ENCODE peak calls at places on chromosomes 12 and 14, in four cellular contexts. One of them, this sample, is unnamed.

GRCh38 chr12:109861689-109862314 is 18.5 kb downstream of the GLTP start:
- DNase-seq in fibroblast of lung: no peak
- DNase-seq in cardiac fibroblast: no peak
- DNase-seq in endothelial cell of umbilical vein: no peak
- DNase-seq in this sample: peak

GRCh38 chr14:26427059-26427458 is 170.8 kb downstream of the NOVA1 start:
- DNase-seq in cardiac fibroblast: peak
- DNase-seq in fibroblast of lung: peak
- DNase-seq in endothelial cell of umbilical vein: peak
- DNase-seq in this sample: peak

GRCh38 chr12:52271157-52271556 is 3.3 kb upstream of the KRT86 start:
- DNase-seq in endothelial cell of umbilical vein: no peak
- DNase-seq in cardiac fibroblast: peak
- DNase-seq in fibroblast of lung: peak
- DNase-seq in this sample: peak

GRCh38 chr14:76065519-76065918 is 80.0 kb downstream of the IFT43 start:
- DNase-seq in cardiac fibroblast: no peak
- DNase-seq in endothelial cell of umbilical vein: no peak
- DNase-seq in fibroblast of lung: no peak
- DNase-seq in this sample: no peak

GRCh38 chr12:81679614-81680013 is 79.5 kb downstream of the PPFIA2 start:
- DNase-seq in endothelial cell of umbilical vein: no peak
- DNase-seq in fibroblast of lung: no peak
- DNase-seq in cardiac fibroblast: no peak
- DNase-seq in this sample: no peak

GRCh38 chr12:31876568-31877424 is 82.4 kb upstream of the RESF1 start:
- DNase-seq in endothelial cell of umbilical vein: no peak
- DNase-seq in cardiac fibroblast: no peak
- DNase-seq in fibroblast of lung: no peak
- DNase-seq in this sample: no peak

GRCh38 chr12:104023710-104024109 is 26.3 kb downstream of the GLT8D2 start:
- DNase-seq in cardiac fibroblast: no peak
- DNase-seq in endothelial cell of umbilical vein: no peak
- DNase-seq in fibroblast of lung: no peak
- DNase-seq in this sample: no peak

GRCh38 chr14:100994757-100995156 is 91.2 kb upstream of the RTL1 start:
- DNase-seq in cardiac fibroblast: no peak
- DNase-seq in endothelial cell of umbilical vein: no peak
- DNase-seq in fibroblast of lung: no peak
- DNase-seq in this sample: no peak

GRCh38 chr14:92531151-92531873 is 17.7 kb downstream of the RIN3 start:
- DNase-seq in cardiac fibroblast: no peak
- DNase-seq in endothelial cell of umbilical vein: no peak
- DNase-seq in fibroblast of lung: no peak
- DNase-seq in this sample: no peak

GRCh38 chr12:62259311-62259992 is 752 bp upstream of the USP15 start:
- DNase-seq in fibroblast of lung: no peak
- DNase-seq in cardiac fibroblast: no peak
- DNase-seq in endothelial cell of umbilical vein: no peak
- DNase-seq in this sample: no peak

GRCh38 chr14:103683139-103683538 is 32.1 kb downstream of the XRCC3 start:
- DNase-seq in fibroblast of lung: no peak
- DNase-seq in endothelial cell of umbilical vein: no peak
- DNase-seq in cardiac fibroblast: no peak
- DNase-seq in this sample: no peak

GRCh38 chr12:5889381-5890047 is 55.5 kb downstream of the ANO2 start:
- DNase-seq in cardiac fibroblast: no peak
- DNase-seq in fibroblast of lung: no peak
- DNase-seq in endothelial cell of umbilical vein: no peak
- DNase-seq in this sample: no peak

GRCh38 chr12:18546399-18546798 is 191.4 kb downstream of the PLCZ1 start:
- DNase-seq in cardiac fibroblast: peak
- DNase-seq in fibroblast of lung: peak
- DNase-seq in endothelial cell of umbilical vein: no peak
- DNase-seq in this sample: peak

GRCh38 chr14:90839889-90840266 is 23.6 kb upstream of the TTC7B start:
- DNase-seq in cardiac fibroblast: no peak
- DNase-seq in fibroblast of lung: no peak
- DNase-seq in endothelial cell of umbilical vein: no peak
- DNase-seq in this sample: no peak

GRCh38 chr14:22536853-22537338 is 52.1 kb downstream of the DAD1 start:
- DNase-seq in fibroblast of lung: peak
- DNase-seq in cardiac fibroblast: peak
- DNase-seq in endothelial cell of umbilical vein: peak
- DNase-seq in this sample: peak

GRCh38 chr14:98173291-98173690 is 1098.7 kb downstream of the BCL11B start:
- DNase-seq in fibroblast of lung: no peak
- DNase-seq in endothelial cell of umbilical vein: no peak
- DNase-seq in cardiac fibroblast: no peak
- DNase-seq in this sample: no peak

GRCh38 chr14:58805605-58806358 is 168.0 kb downstream of the DACT1 start:
- DNase-seq in fibroblast of lung: peak
- DNase-seq in cardiac fibroblast: peak
- DNase-seq in endothelial cell of umbilical vein: peak
- DNase-seq in this sample: peak

GRCh38 chr12:106297681-106298080 is 4.9 kb upstream of the TCP11L2 start:
- DNase-seq in fibroblast of lung: no peak
- DNase-seq in endothelial cell of umbilical vein: no peak
- DNase-seq in cardiac fibroblast: no peak
- DNase-seq in this sample: no peak

GRCh38 chr14:96084796-96085195 is 45.6 kb downstream of the C14orf132 start:
- DNase-seq in endothelial cell of umbilical vein: no peak
- DNase-seq in fibroblast of lung: no peak
- DNase-seq in cardiac fibroblast: no peak
- DNase-seq in this sample: no peak

GRCh38 chr12:117491711-117492110 is 130.3 kb upstream of the NOS1 start:
- DNase-seq in endothelial cell of umbilical vein: no peak
- DNase-seq in cardiac fibroblast: no peak
- DNase-seq in fibroblast of lung: no peak
- DNase-seq in this sample: no peak

GRCh38 chr12:53754633-53755261 is 3.0 kb upstream of the CISTR start:
- DNase-seq in fibroblast of lung: peak
- DNase-seq in endothelial cell of umbilical vein: no peak
- DNase-seq in cardiac fibroblast: peak
- DNase-seq in this sample: peak

GRCh38 chr12:45268672-45269406 is 52.9 kb downstream of the ANO6 start:
- DNase-seq in fibroblast of lung: peak
- DNase-seq in endothelial cell of umbilical vein: peak
- DNase-seq in cardiac fibroblast: peak
- DNase-seq in this sample: peak

GRCh38 chr14:99925471-99925870 is 132.3 kb downstream of the EML1 start:
- DNase-seq in cardiac fibroblast: no peak
- DNase-seq in fibroblast of lung: no peak
- DNase-seq in endothelial cell of umbilical vein: no peak
- DNase-seq in this sample: no peak

GRCh38 chr14:99928963-99929362 is 135.8 kb downstream of the EML1 start:
- DNase-seq in cardiac fibroblast: peak
- DNase-seq in fibroblast of lung: no peak
- DNase-seq in endothelial cell of umbilical vein: no peak
- DNase-seq in this sample: peak

GRCh38 chr14:99929601-99930000 is 135.6 kb upstream of the EVL start:
- DNase-seq in fibroblast of lung: no peak
- DNase-seq in cardiac fibroblast: no peak
- DNase-seq in endothelial cell of umbilical vein: no peak
- DNase-seq in this sample: no peak

GRCh38 chr14:99931308-99931707 is 133.9 kb upstream of the EVL start:
- DNase-seq in fibroblast of lung: no peak
- DNase-seq in cardiac fibroblast: no peak
- DNase-seq in endothelial cell of umbilical vein: no peak
- DNase-seq in this sample: no peak

DNA sequence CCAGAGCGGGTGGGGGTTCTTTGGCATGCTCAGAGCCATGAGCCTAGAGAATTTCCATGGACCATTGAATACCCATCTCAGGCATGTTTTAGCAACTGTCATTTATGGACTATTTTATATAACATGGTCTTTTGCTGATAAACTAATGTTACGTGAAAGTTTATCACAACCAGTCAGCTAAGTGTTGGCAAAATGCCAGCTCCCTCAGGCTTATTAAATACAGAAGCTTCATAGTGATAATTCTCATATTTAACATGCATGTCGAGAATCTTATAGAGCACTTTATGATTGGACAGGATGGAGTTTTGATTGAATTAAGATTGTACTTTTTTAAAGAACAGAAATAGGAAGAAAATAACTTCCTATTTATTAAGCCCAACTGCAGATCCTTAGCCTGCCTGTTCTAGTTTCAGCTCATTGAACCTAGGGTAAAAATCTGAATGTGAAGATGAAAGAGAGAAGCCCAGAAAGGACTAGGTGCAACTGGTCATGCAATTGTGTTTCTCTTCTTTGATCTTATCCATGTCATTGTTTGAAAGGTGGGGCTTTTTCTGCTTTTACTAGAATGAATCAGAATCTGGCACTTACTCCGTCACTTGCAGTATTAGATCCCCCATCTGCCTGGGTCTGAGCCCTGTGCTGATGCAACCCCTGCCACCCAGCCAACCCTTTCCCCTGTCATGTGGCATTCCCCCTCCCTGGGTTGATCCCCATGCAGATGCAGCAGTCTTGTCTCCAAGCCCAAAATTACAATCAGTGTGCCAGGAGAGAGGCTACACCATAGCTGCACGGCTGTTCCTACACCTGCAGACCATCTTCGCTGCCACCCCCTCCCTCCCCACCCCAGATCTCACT is 134.6 kb upstream of the EVL start:
- DNase-seq in cardiac fibroblast: peak
- DNase-seq in endothelial cell of umbilical vein: no peak
- DNase-seq in fibroblast of lung: peak
- DNase-seq in this sample: peak
- H3K4me3 ChIP-seq in cardiac fibroblast: no peak
- H3K4me3 ChIP-seq in endothelial cell of umbilical vein: no peak
- H3K4me3 ChIP-seq in fibroblast of lung: no peak
- H3K4me3 ChIP-seq in this sample: no peak

GRCh38 chr12:65561798-65562382 is 262.4 kb upstream of the HMGA2 start:
- DNase-seq in endothelial cell of umbilical vein: peak
- DNase-seq in fibroblast of lung: peak
- DNase-seq in cardiac fibroblast: peak
- DNase-seq in this sample: peak

GRCh38 chr12:65557425-65558167 is 266.7 kb upstream of the HMGA2 start:
- DNase-seq in cardiac fibroblast: peak
- DNase-seq in fibroblast of lung: no peak
- DNase-seq in endothelial cell of umbilical vein: no peak
- DNase-seq in this sample: no peak

DNA sequence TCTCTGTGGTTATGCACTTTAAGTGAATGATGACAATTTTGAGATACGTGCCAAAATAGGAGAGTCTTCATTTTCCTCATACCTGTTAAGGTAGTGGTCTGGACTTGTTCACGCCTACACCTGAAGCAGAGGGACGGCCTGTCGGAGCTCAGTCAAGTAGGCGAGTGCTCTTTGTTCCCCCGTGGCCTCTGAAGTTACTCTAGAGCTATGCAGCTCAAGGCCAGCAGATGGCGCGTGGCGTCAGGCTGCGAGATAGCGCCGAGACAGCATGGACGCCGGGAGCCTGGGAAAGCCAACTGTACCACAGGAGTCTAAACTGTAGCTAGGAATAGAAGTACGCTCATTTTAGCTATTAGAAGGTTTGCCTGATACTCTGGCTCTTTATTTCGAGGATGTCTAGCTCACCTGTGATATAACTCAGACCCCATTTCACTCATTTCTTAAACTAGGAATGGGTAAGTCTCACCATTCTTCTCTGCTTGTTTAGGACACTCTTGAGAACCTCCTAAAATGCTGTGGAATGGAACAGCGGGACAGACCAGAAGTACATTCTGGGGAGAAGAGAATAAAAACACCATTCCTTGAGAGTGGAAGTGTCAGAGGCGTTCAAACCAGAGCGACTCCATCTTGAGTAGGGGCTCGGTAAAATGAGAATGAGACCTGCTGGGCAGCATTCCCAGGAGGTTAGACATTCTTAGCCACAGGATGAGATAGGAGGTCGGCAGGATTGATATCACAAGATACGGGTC is 267.4 kb upstream of the HMGA2 start:
- DNase-seq in fibroblast of lung: peak
- DNase-seq in cardiac fibroblast: peak
- DNase-seq in endothelial cell of umbilical vein: peak
- DNase-seq in this sample: peak
- H3K4me3 ChIP-seq in fibroblast of lung: no peak
- H3K4me3 ChIP-seq in cardiac fibroblast: no peak
- H3K4me3 ChIP-seq in endothelial cell of umbilical vein: no peak
- H3K4me3 ChIP-seq in this sample: no peak

GRCh38 chr14:105498430-105499255 is 7.6 kb downstream of the TEDC1 start:
- DNase-seq in fibroblast of lung: no peak
- DNase-seq in cardiac fibroblast: no peak
- DNase-seq in endothelial cell of umbilical vein: no peak
- DNase-seq in this sample: no peak

GRCh38 chr14:105500036-105500725 is 9.1 kb downstream of the TEDC1 start:
- DNase-seq in fibroblast of lung: no peak
- DNase-seq in cardiac fibroblast: no peak
- DNase-seq in endothelial cell of umbilical vein: no peak
- DNase-seq in this sample: no peak

GRCh38 chr14:105500726-105501101 is 9.7 kb downstream of the TEDC1 start:
- DNase-seq in fibroblast of lung: no peak
- DNase-seq in cardiac fibroblast: no peak
- DNase-seq in endothelial cell of umbilical vein: no peak
- DNase-seq in this sample: no peak

GRCh38 chr14:105497671-105498429 is 6.8 kb downstream of the TEDC1 start:
- DNase-seq in endothelial cell of umbilical vein: no peak
- DNase-seq in cardiac fibroblast: no peak
- DNase-seq in fibroblast of lung: no peak
- DNase-seq in this sample: no peak

GRCh38 chr14:105499256-105500035 is 8.4 kb downstream of the TEDC1 start:
- DNase-seq in fibroblast of lung: no peak
- DNase-seq in cardiac fibroblast: no peak
- DNase-seq in endothelial cell of umbilical vein: no peak
- DNase-seq in this sample: no peak
- H3K4me3 ChIP-seq in fibroblast of lung: no peak
- H3K4me3 ChIP-seq in cardiac fibroblast: no peak
- H3K4me3 ChIP-seq in endothelial cell of umbilical vein: no peak
- H3K4me3 ChIP-seq in this sample: no peak

DNA sequence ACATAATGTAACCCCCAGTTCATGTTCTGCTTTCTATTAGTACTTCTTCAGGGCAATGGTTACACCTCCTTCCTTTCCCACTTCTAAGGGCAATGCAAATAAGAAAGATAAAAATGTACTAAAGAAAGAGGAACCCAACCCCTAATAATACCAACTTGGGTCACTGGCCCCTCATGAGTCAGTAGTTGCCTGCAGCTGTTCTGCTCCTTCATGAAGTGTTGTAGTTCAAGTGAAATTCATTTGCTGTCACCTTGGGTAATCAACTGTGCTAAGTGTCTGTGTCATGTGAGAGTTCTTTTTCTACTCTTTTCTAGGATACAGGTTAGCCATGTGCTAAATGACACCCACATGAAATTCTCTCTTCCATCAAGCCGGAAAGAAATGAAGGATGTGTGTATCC is 91.8 kb downstream of the PLXNC1 start:
- DNase-seq in endothelial cell of umbilical vein: no peak
- DNase-seq in cardiac fibroblast: no peak
- DNase-seq in fibroblast of lung: no peak
- DNase-seq in this sample: no peak
- H3K4me3 ChIP-seq in endothelial cell of umbilical vein: no peak
- H3K4me3 ChIP-seq in cardiac fibroblast: no peak
- H3K4me3 ChIP-seq in fibroblast of lung: no peak
- H3K4me3 ChIP-seq in this sample: no peak

GRCh38 chr12:124389537-124390441 is 94.9 kb downstream of the RFLNA start:
- DNase-seq in endothelial cell of umbilical vein: no peak
- DNase-seq in cardiac fibroblast: no peak
- DNase-seq in fibroblast of lung: no peak
- DNase-seq in this sample: no peak
- H3K4me3 ChIP-seq in endothelial cell of umbilical vein: no peak
- H3K4me3 ChIP-seq in cardiac fibroblast: no peak
- H3K4me3 ChIP-seq in fibroblast of lung: peak
- H3K4me3 ChIP-seq in this sample: peak

GRCh38 chr14:105014631-105015030 is 6.3 kb downstream of the CDCA4 start:
- DNase-seq in fibroblast of lung: no peak
- DNase-seq in cardiac fibroblast: no peak
- DNase-seq in endothelial cell of umbilical vein: no peak
- DNase-seq in this sample: no peak
- H3K4me3 ChIP-seq in fibroblast of lung: no peak
- H3K4me3 ChIP-seq in cardiac fibroblast: no peak
- H3K4me3 ChIP-seq in endothelial cell of umbilical vein: no peak
- H3K4me3 ChIP-seq in this sample: no peak

This sample was measured in fibroblast of mammary gland.